ENCODE peak calls at places on chromosomes 5 and 9, in six cellular contexts. C is HCT116, H is SK-N-SH, W is GM23338, P is neural progenitor cell, D is OCI-LY7. T is an unnamed sample.

GRCh38 chr5:4089087-4089486 is 493.5 kb downstream of the IRX1 start:
- DNase-seq in W (no peak), H (no peak), D (no peak), C (no peak), P (no peak), T (no peak)

GRCh38 chr9:12680757-12681156 is 12.4 kb upstream of the TYRP1 start:
- DNase-seq in H (no peak), D (no peak), P (no peak), W (peak; percentile 18), C (no peak), T (no peak)

GRCh38 chr5:142678615-142679014 is 7.3 kb downstream of the FGF1 start:
- DNase-seq in H (no peak), D (no peak), P (peak; percentile 22), W (no peak), C (no peak), T (no peak)

GRCh38 chr5:103041071-103041676 is 78.8 kb downstream of the GIN1 start:
- DNase-seq in P (no peak), C (peak; percentile 49), H (peak; percentile 48), W (peak; percentile 14), D (peak; percentile 15), T (peak; percentile 62)

GRCh38 chr5:14109041-14109747 is 33.9 kb upstream of the TRIO start:
- DNase-seq in W (no peak), P (no peak), H (no peak), D (no peak), C (no peak), T (peak; percentile 91)

GRCh38 chr5:78362220-78362619 is 1.8 kb downstream of the SCAMP1 start:
- DNase-seq in W (no peak), H (no peak), C (no peak), D (no peak), P (no peak), T (no peak)

GRCh38 chr5:10572451-10572850 is 8.6 kb downstream of the ANKRD33B start:
- DNase-seq in D (no peak), W (no peak), P (no peak), C (no peak), H (no peak), T (no peak)

GRCh38 chr5:77204967-77205366 is 5.5 kb upstream of the PDE8B start:
- DNase-seq in D (no peak), C (no peak), P (no peak), H (no peak), W (no peak), T (no peak)

GRCh38 chr9:77599492-77599891 is 48.6 kb downstream of the GNA14 start:
- DNase-seq in W (no peak), D (no peak), C (no peak), P (no peak), H (no peak), T (no peak)

GRCh38 chr9:10855847-10856246 is 243.0 kb upstream of the PTPRD start:
- DNase-seq in D (no peak), C (no peak), P (peak; percentile 63), H (no peak), W (peak; percentile 76), T (peak; percentile 2)

GRCh38 chr5:79001471-79001870 is 16.4 kb upstream of the ARSB start:
- DNase-seq in W (no peak), D (no peak), C (no peak), H (no peak), P (no peak), T (peak; percentile 26)

GRCh38 chr9:115204827-115205506 is 87.0 kb upstream of the TNC start:
- DNase-seq in C (no peak), H (no peak), P (no peak), W (no peak), D (no peak), T (peak; percentile 89)

GRCh38 chr5:172926008-172926523 is 33.2 kb upstream of the RPL26L1 start:
- DNase-seq in C (no peak), P (no peak), H (no peak), W (no peak), D (no peak), T (no peak)

GRCh38 chr5:149719666-149720065 is 10.4 kb upstream of the PPARGC1B start:
- DNase-seq in W (no peak), C (no peak), P (no peak), D (no peak), H (no peak), T (peak; percentile 16)

GRCh38 chr5:171850354-171850947 is 64.8 kb downstream of the SMIM23 start:
- DNase-seq in W (peak; percentile 90), D (peak; percentile 24), H (peak; percentile 53), P (peak; percentile 85), C (peak; percentile 31), T (peak; percentile 16)

GRCh38 chr9:135240871-135241311 is 153.4 kb downstream of the OLFM1 start:
- DNase-seq in W (no peak), C (no peak), D (no peak), P (no peak), H (no peak), T (no peak)

GRCh38 chr9:120477534-120478001 is 102.4 kb downstream of the CDK5RAP2 start:
- DNase-seq in P (peak; percentile 66), C (peak; percentile 8), W (peak; percentile 80), D (peak; percentile 28), H (peak; percentile 64), T (peak; percentile 86)

GRCh38 chr9:88663766-88664419 is 128.9 kb downstream of the NXNL2 start:
- DNase-seq in W (no peak), C (no peak), P (no peak), D (no peak), H (no peak), T (no peak)

GRCh38 chr9:69649566-69650260 is 22.5 kb downstream of the APBA1 start:
- DNase-seq in C (no peak), D (no peak), H (no peak), P (no peak), W (no peak), T (peak; percentile 76)

GRCh38 chr9:127556871-127557270 is 55.2 kb upstream of the STXBP1 start:
- DNase-seq in P (no peak), C (no peak), H (no peak), D (no peak), W (no peak), T (no peak)

GRCh38 chr9:34584970-34585369 is 4.6 kb downstream of the CNTFR start:
- DNase-seq in C (no peak), P (no peak), D (no peak), W (no peak), H (no peak), T (no peak)

GRCh38 chr9:31034311-31034710 is 1350.1 kb upstream of the ACO1 start:
- DNase-seq in W (peak; percentile 12), H (peak; percentile 58), D (no peak), P (peak; percentile 1), C (no peak), T (no peak)

GRCh38 chr5:14011089-14012004 is 66.9 kb upstream of the DNAH5 start:
- DNase-seq in C (peak; percentile 52), D (peak; percentile 67), P (peak; percentile 98), W (peak; percentile 96), H (peak; percentile 93), T (peak; percentile 98)

GRCh38 chr5:82164109-82164956 is 113.8 kb downstream of the RPS23 start:
- DNase-seq in W (no peak), P (no peak), C (no peak), H (no peak), D (no peak), T (peak; percentile 84)

GRCh38 chr5:19496056-19496455 is 491.9 kb downstream of the CDH18 start:
- DNase-seq in D (no peak), W (no peak), P (no peak), H (no peak), C (no peak), T (no peak)

DNA sequence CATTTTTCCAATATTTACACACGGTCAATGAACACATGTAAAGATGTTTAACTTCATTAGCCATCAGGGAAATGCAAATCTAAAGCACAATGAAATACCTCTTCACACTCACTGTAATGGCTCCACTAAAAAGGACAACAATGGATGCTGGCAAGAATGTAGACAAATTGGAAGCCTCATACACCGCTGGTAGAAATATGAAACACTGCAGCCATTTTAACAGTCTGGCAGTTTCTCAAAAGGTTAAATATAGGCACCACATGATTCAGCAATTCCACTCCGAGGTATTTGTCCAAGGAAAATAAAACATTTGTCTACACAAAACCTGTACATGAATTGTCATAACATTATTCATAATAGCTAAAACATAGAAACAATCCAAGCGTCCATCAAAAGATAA is 20.0 kb downstream of the RNF145 start:
- DNase-seq in W (no peak), P (no peak), D (no peak), H (no peak), C (no peak), T (no peak)
- TF ChIP-seq EZH2phosphoT487 in W (no peak), P (no peak), D (no peak), H (no peak), C (no peak), T (no peak)

GRCh38 chr9:92270511-92270910 is 23.0 kb downstream of the IARS1 start:
- DNase-seq in H (no peak), P (no peak), D (no peak), W (no peak), C (no peak), T (no peak)
- TF ChIP-seq EZH2phosphoT487 in H (no peak), P (no peak), D (no peak), W (no peak), C (no peak), T (no peak)

GRCh38 chr5:157749462-157749799 is 5.9 kb downstream of the LSM11 start:
- DNase-seq in P (no peak), H (no peak), W (no peak), C (no peak), D (no peak), T (no peak)

GRCh38 chr5:157747766-157748700 is 4.5 kb downstream of the LSM11 start:
- DNase-seq in P (no peak), W (no peak), D (no peak), C (no peak), H (no peak), T (peak; percentile 36)

GRCh38 chr5:157747173-157747758 is 3.8 kb downstream of the LSM11 start:
- DNase-seq in P (no peak), W (no peak), H (no peak), C (no peak), D (no peak), T (no peak)

GRCh38 chr5:157748740-157749461 is 5.4 kb downstream of the LSM11 start:
- DNase-seq in P (no peak), H (no peak), D (no peak), W (no peak), C (no peak), T (peak; percentile 89)

DNA sequence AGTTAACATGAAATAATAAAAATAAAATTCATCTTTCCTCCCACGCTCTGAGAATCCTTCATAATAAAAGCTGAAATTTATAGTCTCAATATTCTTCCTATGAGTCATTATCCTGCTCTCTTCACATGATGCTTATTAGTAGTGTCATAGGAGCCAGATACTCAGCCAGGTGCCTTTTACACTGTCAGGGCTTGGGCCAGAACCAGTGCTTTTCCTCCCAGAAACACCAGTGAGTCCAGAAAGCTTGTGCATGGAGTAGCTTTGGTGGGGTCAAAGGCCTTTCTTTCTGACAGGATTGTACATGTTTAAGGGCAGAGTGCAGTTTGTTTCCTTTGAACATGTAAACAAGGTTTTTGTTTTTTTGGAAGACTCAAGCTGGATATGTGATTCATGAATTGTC is 6.8 kb downstream of the LSM11 start:
- DNase-seq in C (no peak), H (no peak), P (no peak), D (no peak), W (no peak), T (peak; percentile 54)
- TF ChIP-seq EZH2phosphoT487 in C (no peak), H (no peak), P (no peak), D (no peak), W (no peak), T (no peak)

DNA sequence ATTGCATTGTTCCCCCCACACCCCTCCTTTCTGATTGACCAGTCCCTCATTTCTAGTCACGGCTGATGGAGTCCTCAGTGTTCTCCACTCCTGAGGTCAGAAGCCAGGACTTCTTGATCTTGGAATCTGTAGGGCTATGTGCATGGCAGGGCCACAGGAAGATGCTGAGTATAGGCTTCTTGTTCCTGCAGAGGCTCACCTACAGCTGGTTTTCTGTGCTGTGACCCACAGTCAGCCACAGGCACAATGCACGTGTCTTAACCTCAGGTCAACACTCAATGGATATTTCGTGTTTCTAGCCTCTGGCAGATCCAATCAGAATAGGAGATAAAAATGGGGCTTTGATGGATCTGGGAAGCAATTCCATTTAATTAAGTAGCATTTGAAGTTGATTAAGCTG is 14.3 kb upstream of the CXCL14 start:
- DNase-seq in C (no peak), P (no peak), D (no peak), W (no peak), H (no peak), T (no peak)
- TF ChIP-seq EZH2phosphoT487 in C (no peak), P (no peak), D (no peak), W (no peak), H (no peak), T (no peak)